ENCODE peak calls at places on chromosomes 3 and 15, in six cellular contexts. K is fibroblast of the aortic adventitia, J is cardiac muscle cell, X is left ventricle myocardium inferior, A is upper lobe of right lung, M is endodermal cell. R is an unnamed sample.
A peak's percentile ranks its signal among the peaks of the same experiment; 100 is the strongest.

GRCh38 chr3:10956531-10956930 is 36.0 kb upstream of the SLC6A1 start:
- DNase-seq in M (no peak), X (no peak), A (no peak), K (no peak), J (no peak), R (no peak)

GRCh38 chr3:13411186-13411860 is 8.8 kb downstream of the NUP210 start:
- DNase-seq in A (peak; percentile 36), K (no peak), J (no peak), M (no peak), X (no peak), R (no peak)

GRCh38 chr15:90364251-90364650 is 12.2 kb downstream of the ZNF774 start:
- DNase-seq in A (no peak), K (peak; percentile 78), J (no peak), X (no peak), M (no peak), R (peak; percentile 82)

GRCh38 chr3:43770426-43771103 is 79.8 kb downstream of the ABHD5 start:
- DNase-seq in K (peak; percentile 51), M (no peak), X (peak; percentile 55), J (no peak), A (peak; percentile 74), R (peak; percentile 36)

GRCh38 chr15:56365075-56365711 is at the start of gene TEX9:
- DNase-seq in J (peak; percentile 94), A (peak; percentile 94), K (peak; percentile 83), X (peak; percentile 84), M (peak; percentile 96), R (peak; percentile 88)

GRCh38 chr3:140441006-140441405 is 236.9 kb upstream of the TRIM42 start:
- DNase-seq in X (no peak), J (no peak), K (peak; percentile 60), M (no peak), A (no peak), R (peak; percentile 39)

GRCh38 chr3:197363553-197364409 is 65.4 kb upstream of the DLG1 start:
- DNase-seq in A (peak; percentile 21), M (no peak), K (no peak), X (no peak), J (no peak), R (no peak)

GRCh38 chr3:132593950-132594328 is 3.1 kb upstream of the ACKR4 start:
- DNase-seq in M (no peak), A (no peak), K (peak; percentile 75), J (no peak), X (no peak), R (peak; percentile 65)

GRCh38 chr3:173988912-173989311 is 591.4 kb downstream of the NLGN1 start:
- DNase-seq in M (no peak), X (no peak), J (no peak), A (no peak), K (peak; percentile 13), R (no peak)

GRCh38 chr15:48975713-48976419 is 12.1 kb upstream of the SHC4 start:
- DNase-seq in M (peak; percentile 95), K (peak; percentile 76), J (peak; percentile 90), X (peak; percentile 80), A (peak; percentile 89), R (peak; percentile 83)

GRCh38 chr15:31077181-31077580 is 24.3 kb downstream of the TRPM1 start:
- DNase-seq in J (no peak), K (no peak), M (no peak), X (no peak), A (no peak), R (no peak)

GRCh38 chr3:127749361-127749760 is 73.0 kb downstream of the MGLL start:
- DNase-seq in K (no peak), J (no peak), M (no peak), A (no peak), X (no peak), R (no peak)

GRCh38 chr3:69305011-69305410 is 80.9 kb downstream of the FRMD4B start:
- DNase-seq in X (no peak), M (no peak), K (no peak), A (no peak), J (no peak), R (no peak)

GRCh38 chr15:68812069-68812468 is 8.6 kb downstream of the ANP32A start:
- DNase-seq in K (no peak), J (no peak), X (no peak), A (no peak), M (no peak), R (no peak)

GRCh38 chr15:56496635-56497034 is 31.7 kb upstream of the MNS1 start:
- DNase-seq in J (peak; percentile 66), X (no peak), A (no peak), K (peak; percentile 89), M (no peak), R (peak; percentile 91)

GRCh38 chr3:129014148-129014547 is 13.0 kb downstream of the EFCC1 start:
- DNase-seq in A (no peak), K (no peak), X (no peak), J (no peak), M (no peak), R (no peak)

GRCh38 chr3:149170672-149171071 is 41.2 kb downstream of the HPS3 start:
- DNase-seq in A (no peak), X (no peak), K (no peak), J (no peak), M (no peak), R (no peak)

GRCh38 chr3:45796902-45797637 is 734 bp upstream of the SLC6A20 start:
- DNase-seq in M (no peak), A (no peak), K (no peak), J (no peak), X (no peak), R (no peak)

GRCh38 chr3:45409921-45410320 is 21.5 kb downstream of the LARS2 start:
- DNase-seq in K (peak; percentile 18), X (no peak), M (no peak), A (no peak), J (no peak), R (peak; percentile 18)

GRCh38 chr3:171457263-171458055 is 2.7 kb downstream of the TNIK start:
- DNase-seq in X (no peak), K (no peak), A (no peak), M (peak; percentile 62), J (peak; percentile 53), R (no peak)

GRCh38 chr3:131357275-131357674 is 24.3 kb upstream of the NUDT16 start:
- DNase-seq in A (no peak), X (no peak), K (no peak), J (no peak), M (no peak), R (no peak)

GRCh38 chr3:194312743-194313281 is 38.3 kb downstream of the CPN2 start:
- DNase-seq in X (no peak), M (peak; percentile 59), K (peak; percentile 76), J (peak; percentile 42), A (peak; percentile 64), R (peak; percentile 75)

GRCh38 chr3:177026505-177027277 is 170.6 kb downstream of the TBL1XR1 start:
- DNase-seq in X (no peak), M (no peak), A (no peak), K (peak; percentile 81), J (no peak), R (peak; percentile 67)

GRCh38 chr3:14631101-14631497 is 20.5 kb upstream of the CCDC174 start:
- DNase-seq in K (no peak), X (no peak), J (no peak), M (no peak), A (no peak), R (no peak)

GRCh38 chr3:138942861-138943623 is 3.9 kb downstream of the FOXL2 start:
- DNase-seq in X (no peak), A (no peak), K (no peak), J (no peak), M (peak; percentile 80), R (no peak)
- H3K4me3 ChIP-seq in X (no peak overlapping the region), A (no peak overlapping the region), K (no peak overlapping the region), J (no peak overlapping the region), M (peak overlapping the region; percentile 5), R (no peak overlapping the region)

GRCh38 chr15:83166830-83167229 is 40.8 kb downstream of the HDGFL3 start:
- DNase-seq in M (no peak), K (no peak), X (no peak), A (no peak), J (no peak), R (no peak)

GRCh38 chr15:83160741-83161140 is 46.9 kb downstream of the HDGFL3 start:
- DNase-seq in X (no peak), A (no peak), K (no peak), J (no peak), M (no peak), R (no peak)

GRCh38 chr15:83163032-83163431 is 44.6 kb downstream of the HDGFL3 start:
- DNase-seq in J (no peak), M (no peak), K (no peak), A (no peak), X (no peak), R (peak; percentile 17)

GRCh38 chr15:83166218-83166617 is 41.4 kb downstream of the HDGFL3 start:
- DNase-seq in M (no peak), A (no peak), K (no peak), X (no peak), J (no peak), R (no peak)

DNA sequence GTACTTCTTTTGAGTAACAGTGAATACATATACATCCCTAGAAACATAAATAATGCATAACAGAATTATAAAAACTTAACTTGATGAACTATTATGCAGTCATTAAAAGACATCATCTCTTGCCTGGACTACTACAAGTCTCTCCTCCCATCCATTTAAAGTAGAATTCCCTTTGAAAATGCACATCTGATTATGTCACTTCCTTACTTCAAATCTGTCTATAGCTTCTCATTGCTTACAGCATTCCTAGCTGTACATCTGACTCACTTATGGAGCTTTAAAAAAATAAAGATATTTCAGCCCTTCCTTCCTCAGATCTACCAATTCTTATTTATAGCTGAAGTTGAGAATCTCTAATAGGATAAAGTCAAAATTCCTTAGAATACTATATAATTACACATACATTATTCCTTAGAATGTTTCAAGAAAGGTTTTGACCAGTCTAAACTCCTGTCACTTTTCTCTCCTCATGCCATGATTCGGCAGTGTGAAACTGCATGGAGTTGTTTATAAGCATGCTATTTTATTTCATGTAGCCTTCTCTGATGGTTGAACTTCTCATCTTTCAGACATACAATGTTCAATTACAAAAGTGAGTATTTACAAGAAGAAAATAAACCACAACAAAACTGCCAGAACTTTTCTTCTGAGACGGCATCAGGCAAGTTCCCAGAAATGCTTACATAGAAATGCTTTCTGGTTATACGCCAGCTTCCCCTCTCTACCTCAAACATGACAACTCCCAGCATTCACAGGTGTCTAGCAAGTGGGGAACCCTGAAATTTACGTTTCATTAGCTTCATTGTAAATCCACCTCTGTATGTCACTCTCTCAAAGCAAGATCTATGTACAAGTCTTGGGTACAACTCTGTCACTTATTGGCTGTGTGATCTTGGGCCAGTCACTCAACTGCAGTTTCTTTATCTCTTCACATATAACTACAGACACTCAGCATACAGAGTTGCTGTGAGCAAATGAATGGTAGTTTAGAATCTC is 42.9 kb downstream of the HDGFL3 start:
- DNase-seq in X (no peak), A (no peak), K (peak; percentile 31), M (no peak), J (no peak), R (peak; percentile 55)
- TF ChIP-seq CTCF in X (no peak), A (no peak), K (no peak), M (no peak), J (no peak), R (no peak)

GRCh38 chr15:77715860-77716259 is 83.1 kb upstream of the LINGO1 start:
- DNase-seq in X (no peak), K (no peak), A (no peak), M (no peak), J (no peak), R (no peak)
- H3K4me3 ChIP-seq in X (no peak overlapping the region), K (no peak overlapping the region), A (no peak overlapping the region), M (no peak overlapping the region), J (no peak overlapping the region), R (no peak overlapping the region)

DNA sequence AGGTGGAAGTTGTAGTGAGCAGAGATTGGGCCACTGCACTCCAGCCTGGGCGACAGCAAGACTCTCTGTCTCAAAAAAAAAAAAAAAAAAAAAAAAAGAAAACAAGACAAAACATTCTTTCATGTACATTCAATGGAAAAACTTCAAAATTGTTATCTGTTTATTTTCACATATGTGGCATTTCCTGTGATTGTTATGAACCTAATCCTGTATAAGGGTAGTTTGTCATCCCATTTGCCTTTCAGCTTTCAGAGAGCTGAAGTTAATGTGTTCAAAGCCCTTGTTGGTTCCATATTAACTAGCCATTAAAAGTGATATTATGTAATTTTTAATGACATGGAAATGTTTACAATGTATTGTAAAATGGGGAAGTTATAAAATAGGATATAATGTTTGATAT is 17.3 kb upstream of the NCK1 start:
- DNase-seq in M (no peak), X (no peak), A (no peak), J (no peak), K (no peak), R (peak; percentile 64)
- TF ChIP-seq CTCF in M (no peak), X (no peak), A (no peak), J (no peak), K (no peak), R (no peak)

R was measured in fibroblast of pulmonary artery.